ENCODE peak calls at places on chromosomes 3 and 15, in five cellular contexts. B is thoracic aorta; C is tibial nerve; V is H9; D is CD8-positive, alpha-beta T cell. A is an unnamed sample.
A peak's percentile ranks its signal among the peaks of the same experiment; 100 is the strongest.

GRCh38 chr3:114756506-114757279 is 390.4 kb downstream of the ZBTB20 start:
- DNase-seq in B (no peak), C (peak; percentile 15), V (no peak), D (no peak), A (no peak)

GRCh38 chr3:13708301-13708700 is 159.4 kb downstream of the FBLN2 start:
- DNase-seq in B (no peak), C (no peak), V (peak; percentile 9), D (peak; percentile 4), A (peak; percentile 17)

GRCh38 chr15:44314512-44314911 is 26.0 kb downstream of the GOLM2 start:
- DNase-seq in B (no peak), C (no peak), V (no peak), D (no peak), A (no peak)

GRCh38 chr3:31531465-31531991 is 1.2 kb upstream of the STT3B start:
- DNase-seq in B (no peak), C (no peak), V (no peak), D (no peak), A (no peak)

GRCh38 chr15:94075349-94075748 is 156.0 kb upstream of the MCTP2 start:
- DNase-seq in B (no peak), C (peak; percentile 89), V (no peak), D (no peak), A (no peak)

GRCh38 chr15:25789206-25789605 is 73.9 kb downstream of the ATP10A start:
- DNase-seq in B (no peak), C (no peak), V (no peak), D (no peak), A (no peak)

GRCh38 chr3:148746053-148746452 is 48.4 kb downstream of the AGTR1 start:
- DNase-seq in B (no peak), C (no peak), V (no peak), D (no peak), A (no peak)

GRCh38 chr3:193884011-193884410 is 251.9 kb upstream of the HES1 start:
- DNase-seq in B (no peak), C (no peak), V (no peak), D (no peak), A (no peak)

GRCh38 chr3:40864146-40864782 is 335.0 kb upstream of the CTNNB1 start:
- DNase-seq in B (no peak), C (no peak), V (no peak), D (no peak), A (no peak)
- TF ChIP-seq CTCF in B (no peak), C (no peak), V (no peak), D (no peak), A (no peak)

GRCh38 chr3:58484722-58485069 is 7.2 kb upstream of the KCTD6 start:
- DNase-seq in B (no peak), C (no peak), V (no peak), D (no peak), A (no peak)
- H3K27ac ChIP-seq in B (no peak overlapping the region), C (no peak overlapping the region), V (no peak overlapping the region), D (no peak overlapping the region), A (no peak overlapping the region)

DNA sequence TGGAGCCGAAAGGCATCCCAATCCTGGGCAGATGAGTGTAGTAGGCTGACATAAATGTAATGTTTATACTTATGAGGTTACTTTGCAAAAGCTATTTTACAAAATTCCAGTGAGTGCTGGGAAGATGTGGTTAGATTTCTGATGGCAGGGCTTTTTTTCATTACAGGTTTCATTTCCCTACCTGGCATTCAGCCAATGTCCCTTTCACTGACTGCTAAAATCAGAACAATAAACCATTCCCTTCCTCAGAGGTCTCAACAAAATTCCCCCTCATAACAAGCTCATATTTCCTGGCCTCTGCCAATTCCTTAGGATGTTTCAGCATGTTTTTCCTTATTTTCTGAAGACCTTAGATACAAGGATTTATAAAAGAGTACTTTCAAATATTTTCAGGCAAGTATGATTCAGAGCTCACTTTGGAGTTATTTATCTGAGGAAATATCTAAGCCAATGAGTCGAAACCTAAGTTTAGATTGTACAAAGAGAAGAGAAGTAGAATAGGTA is 40.9 kb upstream of the CCDC80 start:
- DNase-seq in B (no peak), C (no peak), V (no peak), D (no peak), A (no peak)
- H3K4me1 ChIP-seq in B (peaks cover 13% of the 10 kb centered on the region), C (no peaks in the 10 kb centered on the region), V (peaks cover 4% of the 10 kb centered on the region), D (no peaks in the 10 kb centered on the region), A (no peaks in the 10 kb centered on the region)

DNA sequence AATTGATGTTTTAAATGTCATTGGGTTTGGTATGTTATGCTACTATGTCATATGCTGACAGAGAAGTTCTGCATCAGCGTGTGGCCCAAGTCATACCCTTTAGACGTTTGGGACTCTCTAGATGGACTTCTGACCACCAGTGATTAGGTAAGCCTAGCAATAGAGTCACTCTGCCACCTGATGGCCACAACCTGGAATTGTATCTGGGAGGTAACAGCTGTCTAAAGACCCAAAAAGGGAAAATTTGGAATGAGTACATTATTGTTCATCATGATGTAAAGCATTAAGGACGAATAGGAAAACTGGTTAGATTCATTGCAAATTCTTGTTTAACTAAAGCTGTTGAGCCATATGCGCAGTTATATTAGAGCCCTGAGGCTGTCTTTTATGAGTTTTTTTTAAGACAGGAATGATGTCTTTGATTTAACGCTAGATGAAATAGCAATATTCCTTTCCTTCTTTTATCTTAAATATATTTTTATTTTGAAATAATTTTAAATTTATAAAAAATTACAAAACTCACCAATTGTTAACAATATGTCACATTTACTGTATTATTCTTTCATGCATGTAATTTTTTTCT is 63.6 kb downstream of the FAM81A start:
- DNase-seq in B (no peak), C (no peak), V (peak; percentile 66), D (no peak), A (peak; percentile 87)
- TF ChIP-seq CTCF in B (peak; percentile 16), C (no peak), V (peak; percentile 94), D (no peak), A (peak; percentile 91)

GRCh38 chr3:138384971-138385370 is 36.6 kb downstream of the MRAS start:
- DNase-seq in B (no peak), C (no peak), V (no peak), D (no peak), A (no peak)
- H3K27ac ChIP-seq in B (no peak overlapping the region), C (no peak overlapping the region), V (no peak overlapping the region), D (no peak overlapping the region), A (no peak overlapping the region)

GRCh38 chr15:74203914-74204431 is 1.4 kb upstream of the STRA6 start:
- DNase-seq in B (peak; percentile 55), C (peak; percentile 26), V (peak; percentile 69), D (no peak), A (peak; percentile 85)
- H3K4me1 ChIP-seq in B (peaks cover 79% of the 10 kb centered on the region), C (peaks cover 26% of the 10 kb centered on the region), V (peaks cover 18% of the 10 kb centered on the region), D (no peaks in the 10 kb centered on the region), A (peaks cover 25% of the 10 kb centered on the region)

DNA sequence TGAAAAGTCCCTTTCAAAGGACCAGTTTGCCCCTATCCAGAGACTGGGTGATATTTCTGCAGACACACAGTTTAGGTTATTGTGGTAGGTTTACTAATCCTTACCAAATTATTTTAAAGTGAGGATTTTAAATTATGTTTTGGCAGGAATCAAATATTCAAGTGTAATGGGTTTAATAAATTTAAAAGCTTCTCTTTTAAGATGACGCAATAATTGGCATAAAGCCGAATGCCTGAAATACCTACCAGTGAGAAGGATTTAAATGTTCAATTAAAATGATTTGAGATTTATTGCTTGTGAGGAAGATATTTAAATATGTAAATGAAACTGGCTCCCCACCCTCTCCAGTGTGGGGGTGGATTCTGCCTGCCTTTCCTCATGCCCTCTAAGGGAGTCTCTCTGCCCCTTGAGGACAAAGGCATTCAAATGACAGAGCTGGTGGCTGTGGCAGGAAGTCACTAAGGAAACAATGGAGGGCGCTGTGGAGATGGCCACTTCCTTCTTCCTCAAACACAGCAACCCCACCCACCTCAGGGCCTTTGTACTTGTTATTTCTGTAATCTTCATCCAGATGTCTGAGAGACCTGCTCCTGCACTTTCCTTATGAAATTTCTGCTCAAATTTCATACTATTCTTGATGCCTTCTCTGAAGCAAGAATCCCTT is 131.7 kb downstream of the TNIK start:
- DNase-seq in B (no peak), C (no peak), V (peak; percentile 45), D (peak; percentile 54), A (peak; percentile 69)
- TF ChIP-seq CTCF in B (no peak), C (no peak), V (peak; percentile 36), D (peak; percentile 38), A (peak; percentile 62)

GRCh38 chr3:111319598-111319997 is 222.4 kb upstream of the CD96 start:
- DNase-seq in B (no peak), C (no peak), V (no peak), D (no peak), A (no peak)

GRCh38 chr3:111314146-111314873 is 227.7 kb upstream of the CD96 start:
- DNase-seq in B (no peak), C (no peak), V (no peak), D (no peak), A (no peak)

GRCh38 chr3:111315911-111316310 is 226.1 kb upstream of the CD96 start:
- DNase-seq in B (no peak), C (no peak), V (no peak), D (no peak), A (no peak)

GRCh38 chr3:111321786-111322185 is 220.2 kb upstream of the CD96 start:
- DNase-seq in B (no peak), C (no peak), V (no peak), D (no peak), A (no peak)

GRCh38 chr3:111318289-111318688 is 223.7 kb upstream of the CD96 start:
- DNase-seq in B (no peak), C (no peak), V (no peak), D (no peak), A (no peak)
- H3K27ac ChIP-seq in B (no peak overlapping the region), C (no peak overlapping the region), V (no peak overlapping the region), D (no peak overlapping the region), A (no peak overlapping the region)

DNA sequence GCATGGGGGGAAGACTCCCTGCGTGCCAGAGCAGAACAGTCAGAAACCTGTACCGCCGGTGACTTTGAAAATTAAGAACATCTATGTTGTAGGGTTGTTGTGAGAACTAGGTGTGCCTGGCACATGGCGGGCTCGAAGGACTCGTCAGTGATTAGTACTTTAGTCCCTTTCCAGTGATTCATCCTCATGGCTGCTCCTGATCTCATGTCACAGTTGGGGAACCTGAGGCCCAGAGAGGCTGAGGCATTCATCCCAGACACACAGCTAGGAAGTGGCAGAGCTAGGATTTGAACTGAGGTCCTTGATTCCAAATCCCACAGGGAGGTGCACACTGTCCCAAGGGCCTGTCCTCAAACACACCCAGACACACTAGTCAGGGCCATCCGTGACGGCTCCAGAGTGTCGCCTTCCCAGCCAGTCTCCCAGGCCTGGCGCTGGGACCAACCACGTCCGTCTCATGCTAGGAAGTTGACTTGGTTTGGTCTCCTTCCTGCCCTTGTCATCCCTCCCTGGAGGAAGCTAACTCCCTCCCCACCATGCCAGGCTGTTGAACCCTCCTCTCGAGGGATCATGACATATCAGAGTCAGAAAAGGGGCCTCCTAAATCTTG is 58.4 kb downstream of the SMAD6 start:
- DNase-seq in B (no peak), C (no peak), V (no peak), D (no peak), A (no peak)
- H3K4me1 ChIP-seq in B (peaks cover 98% of the 10 kb centered on the region), C (peaks cover 42% of the 10 kb centered on the region), V (no peaks in the 10 kb centered on the region), D (no peaks in the 10 kb centered on the region), A (peaks cover 5% of the 10 kb centered on the region)

DNA sequence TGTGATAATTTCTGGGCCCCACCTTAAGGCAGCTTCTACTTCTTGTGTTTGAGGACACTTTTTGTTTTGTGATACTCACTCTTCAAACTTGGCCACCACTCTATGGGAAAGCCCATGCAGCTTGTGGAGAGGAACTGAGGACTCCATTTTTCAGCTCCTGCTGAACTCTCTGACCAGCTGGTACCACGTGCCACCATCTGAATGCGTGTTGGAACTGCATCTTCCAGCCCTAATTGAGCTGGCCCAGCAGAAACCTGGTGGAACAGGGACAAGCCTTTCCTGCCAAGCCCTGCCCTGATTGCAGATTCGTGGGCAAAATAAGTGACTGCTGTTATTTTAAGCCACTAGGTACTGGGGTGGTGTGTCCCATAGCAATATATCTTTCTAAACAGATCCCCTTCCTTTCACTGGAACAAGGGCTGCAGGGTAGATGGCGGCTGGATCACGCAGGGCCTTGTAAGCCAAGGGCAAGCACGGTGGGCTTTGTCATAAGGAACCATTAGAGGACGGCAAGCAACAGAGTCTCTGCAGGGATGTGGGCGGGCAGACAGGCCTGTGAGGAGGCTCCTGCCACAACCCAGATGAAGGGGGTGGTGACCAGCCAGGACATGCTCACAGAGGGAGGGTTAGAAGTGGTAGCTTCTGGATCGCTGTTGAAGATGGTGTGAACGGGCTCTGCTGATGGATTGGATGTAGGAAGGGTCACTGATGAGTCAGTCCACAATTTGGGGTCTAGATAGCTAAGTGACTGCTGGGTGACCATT is 9.5 kb downstream of the H1-8 start:
- DNase-seq in B (no peak), C (no peak), V (no peak), D (no peak), A (peak; percentile 76)
- TF ChIP-seq CTCF in B (no peak), C (no peak), V (no peak), D (no peak), A (peak; percentile 41)

A was measured in endodermal cell.